ENCODE peak calls at places on chromosomes 7 and 10, in nine cellular contexts. One of them, this sample, is unnamed.

GRCh38 chr7:85535974-85536729 is 349.3 kb upstream of the SEMA3D start:
- DNase-seq in psoas muscle: no peak
- DNase-seq in fibroblast of the aortic adventitia: no peak
- DNase-seq in fibroblast of mammary gland: no peak
- DNase-seq in GM10248: no peak
- DNase-seq in PC-9: no peak
- DNase-seq in CD8-positive, alpha-beta T cell: no peak
- DNase-seq in bronchial epithelial cell: no peak
- DNase-seq in dorsolateral prefrontal cortex: no peak
- DNase-seq in this sample: peak

GRCh38 chr7:76428868-76429805 is 4.4 kb downstream of the ZP3 start:
- DNase-seq in bronchial epithelial cell: peak
- DNase-seq in GM10248: no peak
- DNase-seq in psoas muscle: peak
- DNase-seq in dorsolateral prefrontal cortex: no peak
- DNase-seq in PC-9: peak
- DNase-seq in fibroblast of mammary gland: peak
- DNase-seq in CD8-positive, alpha-beta T cell: no peak
- DNase-seq in fibroblast of the aortic adventitia: peak
- DNase-seq in this sample: peak

GRCh38 chr10:72038458-72039001 is 49.8 kb downstream of the SPOCK2 start:
- DNase-seq in bronchial epithelial cell: no peak
- DNase-seq in PC-9: no peak
- DNase-seq in fibroblast of the aortic adventitia: peak
- DNase-seq in psoas muscle: no peak
- DNase-seq in fibroblast of mammary gland: peak
- DNase-seq in dorsolateral prefrontal cortex: no peak
- DNase-seq in CD8-positive, alpha-beta T cell: no peak
- DNase-seq in GM10248: no peak
- DNase-seq in this sample: peak

GRCh38 chr7:106664343-106664742 is 3.4 kb upstream of the CCDC71L start:
- DNase-seq in CD8-positive, alpha-beta T cell: no peak
- DNase-seq in fibroblast of mammary gland: no peak
- DNase-seq in dorsolateral prefrontal cortex: no peak
- DNase-seq in PC-9: no peak
- DNase-seq in psoas muscle: no peak
- DNase-seq in GM10248: no peak
- DNase-seq in fibroblast of the aortic adventitia: no peak
- DNase-seq in bronchial epithelial cell: no peak
- DNase-seq in this sample: no peak

GRCh38 chr10:47049906-47050305 is 138.7 kb downstream of the PTPN20 start:
- DNase-seq in bronchial epithelial cell: no peak
- DNase-seq in CD8-positive, alpha-beta T cell: peak
- DNase-seq in dorsolateral prefrontal cortex: no peak
- DNase-seq in GM10248: no peak
- DNase-seq in fibroblast of mammary gland: no peak
- DNase-seq in psoas muscle: no peak
- DNase-seq in PC-9: no peak
- DNase-seq in fibroblast of the aortic adventitia: no peak
- DNase-seq in this sample: no peak

GRCh38 chr10:83577421-83577820 is 561.9 kb upstream of the GHITM start:
- DNase-seq in fibroblast of mammary gland: no peak
- DNase-seq in GM10248: no peak
- DNase-seq in psoas muscle: no peak
- DNase-seq in fibroblast of the aortic adventitia: no peak
- DNase-seq in PC-9: no peak
- DNase-seq in CD8-positive, alpha-beta T cell: no peak
- DNase-seq in dorsolateral prefrontal cortex: no peak
- DNase-seq in bronchial epithelial cell: no peak
- DNase-seq in this sample: no peak

GRCh38 chr7:87627634-87627994 is 584 bp upstream of the RUNDC3B start:
- DNase-seq in fibroblast of the aortic adventitia: no peak
- DNase-seq in GM10248: no peak
- DNase-seq in psoas muscle: peak
- DNase-seq in dorsolateral prefrontal cortex: no peak
- DNase-seq in PC-9: no peak
- DNase-seq in bronchial epithelial cell: no peak
- DNase-seq in fibroblast of mammary gland: no peak
- DNase-seq in CD8-positive, alpha-beta T cell: no peak
- DNase-seq in this sample: no peak

GRCh38 chr10:77603529-77603927 is 34.1 kb downstream of the KCNMA1 start:
- DNase-seq in fibroblast of the aortic adventitia: no peak
- DNase-seq in dorsolateral prefrontal cortex: no peak
- DNase-seq in CD8-positive, alpha-beta T cell: no peak
- DNase-seq in GM10248: no peak
- DNase-seq in PC-9: no peak
- DNase-seq in fibroblast of mammary gland: no peak
- DNase-seq in psoas muscle: peak
- DNase-seq in bronchial epithelial cell: no peak
- DNase-seq in this sample: peak

GRCh38 chr10:62811159-62811875 is 4.8 kb downstream of the EGR2 start:
- DNase-seq in psoas muscle: no peak
- DNase-seq in dorsolateral prefrontal cortex: no peak
- DNase-seq in CD8-positive, alpha-beta T cell: no peak
- DNase-seq in bronchial epithelial cell: no peak
- DNase-seq in fibroblast of mammary gland: no peak
- DNase-seq in PC-9: no peak
- DNase-seq in fibroblast of the aortic adventitia: no peak
- DNase-seq in GM10248: peak
- DNase-seq in this sample: no peak

GRCh38 chr7:108442039-108442568 is 14.1 kb downstream of the NRCAM start:
- DNase-seq in fibroblast of mammary gland: peak
- DNase-seq in CD8-positive, alpha-beta T cell: no peak
- DNase-seq in GM10248: no peak
- DNase-seq in PC-9: peak
- DNase-seq in fibroblast of the aortic adventitia: no peak
- DNase-seq in dorsolateral prefrontal cortex: no peak
- DNase-seq in psoas muscle: no peak
- DNase-seq in bronchial epithelial cell: peak
- DNase-seq in this sample: no peak

GRCh38 chr7:48090095-48090805 is 1.2 kb downstream of the UPP1 start:
- DNase-seq in dorsolateral prefrontal cortex: no peak
- DNase-seq in CD8-positive, alpha-beta T cell: peak
- DNase-seq in bronchial epithelial cell: no peak
- DNase-seq in psoas muscle: peak
- DNase-seq in GM10248: no peak
- DNase-seq in PC-9: peak
- DNase-seq in fibroblast of the aortic adventitia: peak
- DNase-seq in fibroblast of mammary gland: peak
- DNase-seq in this sample: peak

GRCh38 chr10:132124201-132124920 is 58.6 kb downstream of the JAKMIP3 start:
- DNase-seq in CD8-positive, alpha-beta T cell: no peak
- DNase-seq in fibroblast of the aortic adventitia: no peak
- DNase-seq in PC-9: no peak
- DNase-seq in psoas muscle: peak
- DNase-seq in bronchial epithelial cell: no peak
- DNase-seq in GM10248: no peak
- DNase-seq in fibroblast of mammary gland: no peak
- DNase-seq in dorsolateral prefrontal cortex: no peak
- DNase-seq in this sample: no peak

GRCh38 chr10:133180915-133181639 is 21.1 kb downstream of the KNDC1 start:
- DNase-seq in fibroblast of the aortic adventitia: no peak
- DNase-seq in dorsolateral prefrontal cortex: no peak
- DNase-seq in CD8-positive, alpha-beta T cell: no peak
- DNase-seq in PC-9: no peak
- DNase-seq in bronchial epithelial cell: no peak
- DNase-seq in psoas muscle: peak
- DNase-seq in fibroblast of mammary gland: no peak
- DNase-seq in GM10248: no peak
- DNase-seq in this sample: no peak

GRCh38 chr7:3272691-3273141 is 28.3 kb upstream of the SDK1 start:
- DNase-seq in GM10248: no peak
- DNase-seq in PC-9: peak
- DNase-seq in bronchial epithelial cell: peak
- DNase-seq in fibroblast of the aortic adventitia: peak
- DNase-seq in dorsolateral prefrontal cortex: no peak
- DNase-seq in psoas muscle: no peak
- DNase-seq in CD8-positive, alpha-beta T cell: no peak
- DNase-seq in fibroblast of mammary gland: peak
- DNase-seq in this sample: peak

GRCh38 chr7:461453-462172 is 58.0 kb downstream of the PDGFA start:
- DNase-seq in PC-9: no peak
- DNase-seq in psoas muscle: peak
- DNase-seq in fibroblast of the aortic adventitia: no peak
- DNase-seq in CD8-positive, alpha-beta T cell: no peak
- DNase-seq in GM10248: no peak
- DNase-seq in dorsolateral prefrontal cortex: no peak
- DNase-seq in bronchial epithelial cell: no peak
- DNase-seq in fibroblast of mammary gland: no peak
- DNase-seq in this sample: peak

GRCh38 chr10:76302936-76303656 is 871.7 kb downstream of the LRMDA start:
- DNase-seq in PC-9: no peak
- DNase-seq in fibroblast of the aortic adventitia: peak
- DNase-seq in dorsolateral prefrontal cortex: no peak
- DNase-seq in fibroblast of mammary gland: peak
- DNase-seq in CD8-positive, alpha-beta T cell: no peak
- DNase-seq in GM10248: no peak
- DNase-seq in psoas muscle: no peak
- DNase-seq in bronchial epithelial cell: peak
- DNase-seq in this sample: peak

GRCh38 chr10:35041502-35041879 is 48.6 kb downstream of the CUL2 start:
- DNase-seq in CD8-positive, alpha-beta T cell: no peak
- DNase-seq in fibroblast of mammary gland: no peak
- DNase-seq in GM10248: no peak
- DNase-seq in psoas muscle: no peak
- DNase-seq in bronchial epithelial cell: peak
- DNase-seq in dorsolateral prefrontal cortex: no peak
- DNase-seq in fibroblast of the aortic adventitia: no peak
- DNase-seq in PC-9: no peak
- DNase-seq in this sample: peak

GRCh38 chr7:42192851-42193456 is 44.1 kb downstream of the GLI3 start:
- DNase-seq in bronchial epithelial cell: peak
- DNase-seq in CD8-positive, alpha-beta T cell: no peak
- DNase-seq in fibroblast of the aortic adventitia: no peak
- DNase-seq in dorsolateral prefrontal cortex: no peak
- DNase-seq in PC-9: no peak
- DNase-seq in fibroblast of mammary gland: no peak
- DNase-seq in GM10248: no peak
- DNase-seq in psoas muscle: no peak
- DNase-seq in this sample: peak

GRCh38 chr10:130240409-130240808 is 104.2 kb downstream of the GLRX3 start:
- DNase-seq in CD8-positive, alpha-beta T cell: no peak
- DNase-seq in fibroblast of the aortic adventitia: no peak
- DNase-seq in GM10248: no peak
- DNase-seq in fibroblast of mammary gland: no peak
- DNase-seq in psoas muscle: no peak
- DNase-seq in dorsolateral prefrontal cortex: no peak
- DNase-seq in bronchial epithelial cell: no peak
- DNase-seq in PC-9: no peak
- DNase-seq in this sample: no peak

DNA sequence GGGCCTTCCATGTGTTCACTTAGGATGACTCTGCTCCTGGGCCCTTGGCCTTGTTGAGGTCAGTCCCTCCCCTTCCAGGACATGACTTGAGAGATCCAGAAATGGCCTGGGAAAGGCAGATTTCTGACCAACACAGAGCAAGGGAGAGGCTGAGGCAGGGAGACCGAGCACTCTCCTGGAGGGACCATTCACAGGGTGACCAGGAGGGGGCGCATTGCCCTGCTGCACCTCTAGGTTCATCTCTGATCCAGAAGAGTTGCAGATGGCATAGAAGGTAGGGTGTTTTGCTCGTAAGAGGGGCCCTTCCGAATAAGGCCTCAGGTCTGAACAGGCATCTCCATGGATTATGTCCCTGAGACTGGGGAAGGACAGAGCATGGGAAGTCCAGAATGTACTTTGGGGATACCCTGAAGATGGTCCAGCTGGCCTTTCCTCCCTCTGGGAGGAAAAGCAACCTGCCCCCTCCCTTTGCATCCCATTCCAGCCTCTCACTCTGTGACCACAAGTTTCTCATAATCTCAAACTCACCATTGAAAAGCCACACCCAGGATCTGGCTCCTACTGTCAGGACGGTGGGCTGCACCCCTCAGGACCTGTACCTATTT is 6.6 kb downstream of the DMBT1 start:
- DNase-seq in GM10248: peak
- DNase-seq in PC-9: no peak
- DNase-seq in dorsolateral prefrontal cortex: no peak
- DNase-seq in bronchial epithelial cell: no peak
- DNase-seq in fibroblast of the aortic adventitia: peak
- DNase-seq in fibroblast of mammary gland: peak
- DNase-seq in CD8-positive, alpha-beta T cell: no peak
- DNase-seq in psoas muscle: no peak
- DNase-seq in this sample: peak
- TF ChIP-seq CTCF in GM10248: peak
- TF ChIP-seq CTCF in PC-9: peak
- TF ChIP-seq CTCF in dorsolateral prefrontal cortex: peak
- TF ChIP-seq CTCF in bronchial epithelial cell: peak
- TF ChIP-seq CTCF in fibroblast of the aortic adventitia: peak
- TF ChIP-seq CTCF in fibroblast of mammary gland: peak
- TF ChIP-seq CTCF in CD8-positive, alpha-beta T cell: peak
- TF ChIP-seq CTCF in psoas muscle: peak
- TF ChIP-seq CTCF in this sample: peak

GRCh38 chr7:65216469-65216868 is 157.2 kb upstream of the ZNF92 start:
- DNase-seq in GM10248: peak
- DNase-seq in CD8-positive, alpha-beta T cell: peak
- DNase-seq in psoas muscle: no peak
- DNase-seq in fibroblast of the aortic adventitia: peak
- DNase-seq in fibroblast of mammary gland: peak
- DNase-seq in PC-9: peak
- DNase-seq in bronchial epithelial cell: peak
- DNase-seq in dorsolateral prefrontal cortex: no peak
- DNase-seq in this sample: peak
- TF ChIP-seq CTCF in GM10248: peak
- TF ChIP-seq CTCF in CD8-positive, alpha-beta T cell: peak
- TF ChIP-seq CTCF in psoas muscle: peak
- TF ChIP-seq CTCF in fibroblast of the aortic adventitia: peak
- TF ChIP-seq CTCF in fibroblast of mammary gland: peak
- TF ChIP-seq CTCF in PC-9: peak
- TF ChIP-seq CTCF in bronchial epithelial cell: peak
- TF ChIP-seq CTCF in dorsolateral prefrontal cortex: peak
- TF ChIP-seq CTCF in this sample: peak

GRCh38 chr10:119644215-119644826 is 6.9 kb upstream of the BAG3 start:
- DNase-seq in CD8-positive, alpha-beta T cell: no peak
- DNase-seq in PC-9: no peak
- DNase-seq in fibroblast of the aortic adventitia: no peak
- DNase-seq in dorsolateral prefrontal cortex: no peak
- DNase-seq in GM10248: no peak
- DNase-seq in psoas muscle: peak
- DNase-seq in fibroblast of mammary gland: peak
- DNase-seq in bronchial epithelial cell: no peak
- DNase-seq in this sample: no peak
- TF ChIP-seq CTCF in CD8-positive, alpha-beta T cell: no peak
- TF ChIP-seq CTCF in PC-9: no peak
- TF ChIP-seq CTCF in fibroblast of the aortic adventitia: no peak
- TF ChIP-seq CTCF in dorsolateral prefrontal cortex: no peak
- TF ChIP-seq CTCF in GM10248: no peak
- TF ChIP-seq CTCF in psoas muscle: peak
- TF ChIP-seq CTCF in fibroblast of mammary gland: peak
- TF ChIP-seq CTCF in bronchial epithelial cell: peak
- TF ChIP-seq CTCF in this sample: peak

DNA sequence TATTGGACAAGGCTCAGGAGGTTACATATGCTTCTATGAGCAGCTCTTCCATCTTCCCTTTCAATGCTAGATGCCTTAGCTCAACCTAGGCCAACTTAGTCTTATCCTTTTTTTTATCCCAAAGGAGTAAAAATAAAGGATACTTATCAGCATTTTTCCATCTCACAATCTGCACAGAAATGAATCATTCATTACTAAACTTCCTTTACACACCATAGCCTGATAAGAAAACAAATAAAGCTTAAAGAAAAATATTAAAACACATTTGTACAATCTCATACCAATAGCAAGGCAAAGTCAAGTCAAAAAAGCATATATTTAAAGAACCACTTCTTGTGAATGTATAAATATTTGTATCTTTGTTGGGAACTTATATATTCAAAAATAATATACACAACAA is 407.4 kb downstream of the GRM8 start:
- DNase-seq in PC-9: no peak
- DNase-seq in GM10248: no peak
- DNase-seq in dorsolateral prefrontal cortex: no peak
- DNase-seq in fibroblast of the aortic adventitia: peak
- DNase-seq in bronchial epithelial cell: peak
- DNase-seq in CD8-positive, alpha-beta T cell: no peak
- DNase-seq in psoas muscle: no peak
- DNase-seq in fibroblast of mammary gland: no peak
- DNase-seq in this sample: no peak
- TF ChIP-seq CTCF in PC-9: no peak
- TF ChIP-seq CTCF in GM10248: no peak
- TF ChIP-seq CTCF in dorsolateral prefrontal cortex: no peak
- TF ChIP-seq CTCF in fibroblast of the aortic adventitia: no peak
- TF ChIP-seq CTCF in bronchial epithelial cell: no peak
- TF ChIP-seq CTCF in CD8-positive, alpha-beta T cell: no peak
- TF ChIP-seq CTCF in psoas muscle: no peak
- TF ChIP-seq CTCF in fibroblast of mammary gland: no peak
- TF ChIP-seq CTCF in this sample: no peak

This sample was measured in fibroblast of villous mesenchyme.